ENCODE peak calls at places on chromosomes 7 and 10, in seven cellular contexts. Y is A549, A is K562, T is HCT116, X is HepG2, I is GM12878, N is SK-N-SH. S is an unnamed sample.

GRCh38 chr10:112732277-112732891 is 217.7 kb upstream of the TCF7L2 start:
- DNase-seq in Y (no peak), A (no peak), T (no peak), X (no peak), I (no peak), N (no peak), S (no peak)

GRCh38 chr10:14822879-14823755 is 14.7 kb downstream of the CDNF start:
- DNase-seq in Y (peak; percentile 66), A (no peak), T (peak; percentile 16), X (peak; percentile 12), I (no peak), N (peak; percentile 62), S (peak; percentile 5)

GRCh38 chr10:62071846-62072281 is 170.4 kb downstream of the ARID5B start:
- DNase-seq in Y (no peak), A (no peak), T (no peak), X (no peak), I (no peak), N (no peak), S (no peak)

GRCh38 chr10:14184841-14185500 is 145.8 kb downstream of the FRMD4A start:
- DNase-seq in Y (no peak), A (peak; percentile 29), T (no peak), X (peak; percentile 94), I (peak; percentile 72), N (no peak), S (no peak)

GRCh38 chr7:158820656-158821055 is 8.7 kb downstream of the ESYT2 start:
- DNase-seq in Y (no peak), A (no peak), T (no peak), X (no peak), I (no peak), N (no peak), S (no peak)

GRCh38 chr10:28503114-28503513 is 29.8 kb upstream of the WAC start:
- DNase-seq in Y (no peak), A (no peak), T (peak; percentile 27), X (no peak), I (no peak), N (peak; percentile 61), S (no peak)

GRCh38 chr10:104151737-104152136 is 29.8 kb downstream of the SFR1 start:
- DNase-seq in Y (no peak), A (no peak), T (no peak), X (no peak), I (no peak), N (no peak), S (no peak)

GRCh38 chr7:122692769-122693309 is 6.1 kb downstream of the RNF133 start:
- DNase-seq in Y (no peak), A (no peak), T (no peak), X (no peak), I (no peak), N (no peak), S (no peak)

GRCh38 chr10:15262036-15262713 is 93.7 kb upstream of the NMT2 start:
- DNase-seq in Y (peak; percentile 24), A (no peak), T (no peak), X (peak; percentile 28), I (no peak), N (peak; percentile 43), S (no peak)

GRCh38 chr10:67790534-67791408 is 47.2 kb downstream of the DNAJC12 start:
- DNase-seq in Y (no peak), A (no peak), T (peak; percentile 57), X (no peak), I (no peak), N (no peak), S (no peak)

GRCh38 chr10:52883996-52884871 is 111.7 kb upstream of the MBL2 start:
- DNase-seq in Y (peak; percentile 40), A (peak; percentile 29), T (peak; percentile 23), X (peak; percentile 92), I (peak; percentile 25), N (peak; percentile 74), S (peak; percentile 61)

GRCh38 chr7:120588862-120589261 is 269.1 kb downstream of the TSPAN12 start:
- DNase-seq in Y (no peak), A (no peak), T (no peak), X (no peak), I (no peak), N (no peak), S (no peak)

GRCh38 chr10:78964952-78965633 is 103.7 kb upstream of the ZMIZ1 start:
- DNase-seq in Y (peak; percentile 63), A (peak; percentile 67), T (peak; percentile 81), X (peak; percentile 94), I (no peak), N (peak; percentile 78), S (peak; percentile 45)

GRCh38 chr10:61547297-61547696 is 94.1 kb upstream of the TMEM26 start:
- DNase-seq in Y (no peak), A (no peak), T (no peak), X (no peak), I (no peak), N (no peak), S (no peak)

DNA sequence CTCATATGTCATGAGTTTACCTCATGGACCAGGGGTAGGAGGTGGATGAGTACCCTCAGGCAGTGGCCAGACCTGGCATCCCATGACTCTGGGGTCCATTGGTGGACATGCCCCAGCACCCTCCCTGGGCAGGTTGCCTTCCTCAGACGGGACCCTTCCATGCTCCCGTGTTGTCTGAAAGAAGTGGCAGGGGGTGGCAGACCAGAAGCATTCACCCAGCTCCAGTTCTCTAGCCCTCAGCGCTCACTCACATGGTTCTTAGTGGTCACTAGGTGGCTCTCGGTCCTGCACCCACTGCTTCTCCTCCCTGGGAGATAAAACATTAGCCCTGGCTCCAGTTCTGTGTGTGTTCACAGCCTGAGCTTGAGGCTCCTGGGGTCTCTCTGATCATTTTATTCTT is 6.0 kb downstream of the RBP3 start:
- DNase-seq in Y (peak; percentile 51), A (no peak), T (no peak), X (peak; percentile 12), I (no peak), N (no peak), S (no peak)
- TF ChIP-seq CTCF in Y (peak; percentile 40), A (peak; percentile 34), T (peak; percentile 29), X (peak; percentile 52), I (no peak), N (peak; percentile 12), S (no peak)

GRCh38 chr10:12518024-12518423 is 168.7 kb downstream of the CAMK1D start:
- DNase-seq in Y (no peak), A (no peak), T (no peak), X (no peak), I (no peak), N (no peak), S (no peak)
- TF ChIP-seq REST in Y (no peak), A (no peak), T (no peak), X (no peak), I (no peak), N (no peak), S (no peak)

DNA sequence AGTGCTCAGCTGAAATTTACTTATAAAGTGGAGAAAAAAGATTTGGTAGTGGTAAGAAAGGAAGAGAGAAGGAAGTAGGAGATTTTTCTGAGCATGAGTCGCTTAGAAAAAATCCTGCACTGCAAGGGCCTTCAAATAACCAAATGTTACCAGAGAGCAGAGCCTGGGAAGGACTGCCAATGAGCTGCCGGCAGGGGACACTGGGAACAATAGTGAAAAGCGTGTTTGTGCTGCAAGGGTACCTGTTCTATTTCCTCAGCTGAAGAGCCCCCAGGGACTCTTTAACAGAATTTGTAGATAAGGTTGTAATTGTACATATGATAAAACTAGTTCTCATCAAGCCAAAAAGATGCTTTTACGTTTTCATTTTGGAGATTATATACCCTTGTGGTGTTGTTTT is 696.3 kb upstream of the C7orf33 start:
- DNase-seq in Y (no peak), A (no peak), T (no peak), X (no peak), I (no peak), N (peak; percentile 53), S (no peak)
- TF ChIP-seq CTCF in Y (no peak), A (no peak), T (no peak), X (no peak), I (no peak), N (peak; percentile 36), S (no peak)

GRCh38 chr7:3042861-3043489 is 692 bp downstream of the CARD11 start:
- DNase-seq in Y (no peak), A (peak; percentile 71), T (no peak), X (no peak), I (no peak), N (no peak), S (no peak)
- TF ChIP-seq REST in Y (no peak), A (no peak), T (no peak), X (no peak), I (no peak), N (no peak), S (no peak)

DNA sequence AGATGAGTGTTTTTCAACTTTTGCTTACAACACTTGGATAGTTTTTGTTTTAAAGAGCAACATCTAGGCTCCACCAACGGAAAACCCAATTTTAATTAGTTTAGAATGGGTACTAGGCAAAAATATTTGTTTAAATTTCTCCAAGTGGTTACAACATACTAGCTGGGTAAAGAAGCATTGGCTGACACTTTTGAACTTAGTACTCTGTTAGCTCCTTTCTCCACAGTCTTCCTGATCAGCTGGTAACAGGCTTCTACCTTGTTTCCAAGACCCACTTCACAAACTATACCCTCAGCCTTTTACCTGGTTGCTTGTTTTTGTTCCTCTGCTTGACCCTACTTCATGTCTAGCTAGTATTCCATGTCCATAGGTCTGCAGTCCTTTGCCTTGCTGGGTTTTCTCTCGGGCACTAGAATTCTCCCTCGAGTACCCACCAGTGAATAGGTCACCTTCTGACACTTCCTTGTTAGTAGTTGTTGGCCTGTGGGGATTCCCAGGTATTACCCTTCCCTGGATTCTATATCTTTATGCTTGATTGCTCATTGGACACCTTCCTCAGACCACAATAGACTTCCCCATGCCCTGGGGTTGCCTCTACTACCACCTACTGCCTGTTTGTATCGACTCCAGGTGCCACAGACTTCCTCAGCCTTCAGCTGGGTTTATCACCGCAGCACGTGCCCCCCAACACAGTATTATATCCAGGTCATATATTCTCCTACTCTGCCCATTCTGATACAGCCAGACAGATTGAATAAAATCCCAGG is 42.0 kb downstream of the PRPS1L1 start:
- DNase-seq in Y (no peak), A (no peak), T (no peak), X (no peak), I (no peak), N (no peak), S (no peak)
- TF ChIP-seq CTCF in Y (no peak), A (no peak), T (no peak), X (no peak), I (no peak), N (no peak), S (no peak)

GRCh38 chr7:33250421-33250827 is 121.1 kb downstream of the BBS9 start:
- DNase-seq in Y (no peak), A (no peak), T (no peak), X (no peak), I (no peak), N (no peak), S (no peak)
- TF ChIP-seq REST in Y (no peak), A (no peak), T (no peak), X (no peak), I (no peak), N (no peak), S (no peak)

DNA sequence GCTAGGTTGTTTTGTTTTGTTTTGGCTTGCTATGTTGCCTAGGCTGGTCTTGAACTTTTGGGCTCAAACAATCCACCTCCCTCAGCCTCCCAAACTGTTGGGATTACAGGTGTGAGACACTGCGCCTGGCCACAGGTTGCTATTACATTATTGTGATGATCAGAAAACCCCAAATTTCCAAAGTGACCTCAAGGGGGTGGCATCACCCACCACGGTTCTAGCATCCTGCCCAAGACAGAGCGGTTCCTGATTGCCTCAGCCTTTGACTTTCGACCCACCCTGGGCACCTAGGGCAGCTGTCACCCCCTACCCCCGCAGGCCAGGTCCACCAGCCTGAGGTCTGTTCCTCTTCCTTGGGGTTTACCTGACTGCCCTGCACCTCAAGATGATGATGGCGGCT is 28.4 kb downstream of the SBDS start:
- DNase-seq in Y (no peak), A (no peak), T (no peak), X (no peak), I (no peak), N (no peak), S (no peak)
- TF ChIP-seq CTCF in Y (no peak), A (peak; percentile 10), T (no peak), X (no peak), I (no peak), N (no peak), S (no peak)

GRCh38 chr10:35909291-35909690 is 267.2 kb upstream of the FZD8 start:
- DNase-seq in Y (no peak), A (no peak), T (no peak), X (no peak), I (no peak), N (no peak), S (no peak)
- TF ChIP-seq REST in Y (no peak), A (no peak), T (no peak), X (no peak), I (no peak), N (no peak), S (no peak)

S was measured in Panc1.